ENCODE peak calls at places on chromosomes 4 and X, in seven cellular contexts. One of them, this sample, is unnamed.

GRCh38 chr4:86307432-86307831 is 52.4 kb downstream of the MAPK10 start:
- DNase-seq in bronchial epithelial cell: no peak
- DNase-seq in lower lobe of right lung: no peak
- DNase-seq in endodermal cell: no peak
- DNase-seq in AG04449: no peak
- DNase-seq in hepatocyte: no peak
- DNase-seq in IMR-90: no peak
- DNase-seq in this sample: no peak

GRCh38 chrX:24020280-24020876 is 6.6 kb downstream of the KLHL15 start:
- DNase-seq in IMR-90: peak
- DNase-seq in lower lobe of right lung: no peak
- DNase-seq in endodermal cell: no peak
- DNase-seq in bronchial epithelial cell: peak
- DNase-seq in hepatocyte: no peak
- DNase-seq in AG04449: no peak
- DNase-seq in this sample: no peak

GRCh38 chrX:11164433-11164832 is 53.3 kb downstream of the HCCS start:
- DNase-seq in lower lobe of right lung: no peak
- DNase-seq in endodermal cell: no peak
- DNase-seq in hepatocyte: no peak
- DNase-seq in AG04449: no peak
- DNase-seq in IMR-90: no peak
- DNase-seq in bronchial epithelial cell: no peak
- DNase-seq in this sample: no peak

GRCh38 chr4:34486964-34487363 is 1757.3 kb downstream of the ARAP2 start:
- DNase-seq in IMR-90: no peak
- DNase-seq in lower lobe of right lung: no peak
- DNase-seq in hepatocyte: no peak
- DNase-seq in bronchial epithelial cell: no peak
- DNase-seq in endodermal cell: no peak
- DNase-seq in AG04449: no peak
- DNase-seq in this sample: no peak

GRCh38 chrX:52261125-52261462 is 76.4 kb downstream of the MAGED4 start:
- DNase-seq in bronchial epithelial cell: no peak
- DNase-seq in lower lobe of right lung: no peak
- DNase-seq in IMR-90: no peak
- DNase-seq in AG04449: no peak
- DNase-seq in endodermal cell: no peak
- DNase-seq in hepatocyte: no peak
- DNase-seq in this sample: no peak

GRCh38 chr4:72974694-72975487 is 94.6 kb downstream of the COX18 start:
- DNase-seq in endodermal cell: no peak
- DNase-seq in bronchial epithelial cell: peak
- DNase-seq in lower lobe of right lung: no peak
- DNase-seq in hepatocyte: no peak
- DNase-seq in IMR-90: peak
- DNase-seq in AG04449: no peak
- DNase-seq in this sample: no peak

GRCh38 chr4:114509340-114509739 is 89.3 kb upstream of the UGT8 start:
- DNase-seq in lower lobe of right lung: no peak
- DNase-seq in AG04449: no peak
- DNase-seq in hepatocyte: no peak
- DNase-seq in IMR-90: no peak
- DNase-seq in bronchial epithelial cell: peak
- DNase-seq in endodermal cell: no peak
- DNase-seq in this sample: no peak

GRCh38 chr4:69831646-69832325 is 28.2 kb downstream of the SULT1E1 start:
- DNase-seq in hepatocyte: peak
- DNase-seq in IMR-90: no peak
- DNase-seq in bronchial epithelial cell: no peak
- DNase-seq in AG04449: no peak
- DNase-seq in endodermal cell: no peak
- DNase-seq in lower lobe of right lung: peak
- DNase-seq in this sample: no peak

GRCh38 chrX:56728321-56728720 is 722 bp upstream of the NBDY start:
- DNase-seq in AG04449: no peak
- DNase-seq in lower lobe of right lung: no peak
- DNase-seq in endodermal cell: no peak
- DNase-seq in bronchial epithelial cell: peak
- DNase-seq in hepatocyte: no peak
- DNase-seq in IMR-90: no peak
- DNase-seq in this sample: no peak

GRCh38 chrX:122076241-122076640 is 1028.8 kb downstream of the GLUD2 start:
- DNase-seq in AG04449: no peak
- DNase-seq in IMR-90: no peak
- DNase-seq in endodermal cell: no peak
- DNase-seq in bronchial epithelial cell: no peak
- DNase-seq in hepatocyte: no peak
- DNase-seq in lower lobe of right lung: no peak
- DNase-seq in this sample: no peak

GRCh38 chrX:124414281-124414680 is 67.9 kb downstream of the SH2D1A start:
- DNase-seq in IMR-90: no peak
- DNase-seq in hepatocyte: no peak
- DNase-seq in endodermal cell: no peak
- DNase-seq in lower lobe of right lung: no peak
- DNase-seq in AG04449: no peak
- DNase-seq in bronchial epithelial cell: no peak
- DNase-seq in this sample: no peak

GRCh38 chrX:84197550-84197949 is 9.6 kb upstream of the RPS6KA6 start:
- DNase-seq in bronchial epithelial cell: no peak
- DNase-seq in IMR-90: no peak
- DNase-seq in AG04449: no peak
- DNase-seq in lower lobe of right lung: no peak
- DNase-seq in endodermal cell: no peak
- DNase-seq in hepatocyte: no peak
- DNase-seq in this sample: no peak

GRCh38 chr4:73816814-73817213 is 19.7 kb upstream of the CXCL6 start:
- DNase-seq in hepatocyte: no peak
- DNase-seq in IMR-90: peak
- DNase-seq in lower lobe of right lung: no peak
- DNase-seq in bronchial epithelial cell: peak
- DNase-seq in endodermal cell: no peak
- DNase-seq in AG04449: peak
- DNase-seq in this sample: no peak

GRCh38 chr4:102612824-102613366 is 111.7 kb downstream of the NFKB1 start:
- DNase-seq in hepatocyte: no peak
- DNase-seq in endodermal cell: peak
- DNase-seq in lower lobe of right lung: no peak
- DNase-seq in IMR-90: no peak
- DNase-seq in AG04449: no peak
- DNase-seq in bronchial epithelial cell: peak
- DNase-seq in this sample: no peak

GRCh38 chrX:1491851-1492349 is 39.2 kb upstream of the ASMTL start:
- DNase-seq in bronchial epithelial cell: no peak
- DNase-seq in hepatocyte: no peak
- DNase-seq in AG04449: no peak
- DNase-seq in lower lobe of right lung: no peak
- DNase-seq in endodermal cell: peak
- DNase-seq in IMR-90: no peak
- DNase-seq in this sample: no peak

GRCh38 chr4:87241341-87241740 is 20.9 kb upstream of the KLHL8 start:
- DNase-seq in AG04449: no peak
- DNase-seq in bronchial epithelial cell: no peak
- DNase-seq in lower lobe of right lung: no peak
- DNase-seq in IMR-90: no peak
- DNase-seq in endodermal cell: no peak
- DNase-seq in hepatocyte: no peak
- DNase-seq in this sample: no peak

GRCh38 chr4:100539706-100540105 is 21.9 kb upstream of the EMCN start:
- DNase-seq in AG04449: no peak
- DNase-seq in lower lobe of right lung: no peak
- DNase-seq in IMR-90: no peak
- DNase-seq in endodermal cell: no peak
- DNase-seq in hepatocyte: no peak
- DNase-seq in bronchial epithelial cell: no peak
- DNase-seq in this sample: no peak

GRCh38 chrX:14064632-14065432 is 35.1 kb upstream of the GEMIN8 start:
- DNase-seq in IMR-90: peak
- DNase-seq in bronchial epithelial cell: peak
- DNase-seq in hepatocyte: peak
- DNase-seq in endodermal cell: no peak
- DNase-seq in AG04449: peak
- DNase-seq in lower lobe of right lung: no peak
- DNase-seq in this sample: no peak

GRCh38 chr4:99321241-99322191 is at the start of gene ADH1B:
- DNase-seq in AG04449: no peak
- DNase-seq in lower lobe of right lung: no peak
- DNase-seq in endodermal cell: no peak
- DNase-seq in bronchial epithelial cell: no peak
- DNase-seq in hepatocyte: no peak
- DNase-seq in IMR-90: no peak
- DNase-seq in this sample: no peak

GRCh38 chr4:186946682-186947294 is 223.1 kb upstream of the FAT1 start:
- DNase-seq in bronchial epithelial cell: peak
- DNase-seq in lower lobe of right lung: no peak
- DNase-seq in AG04449: no peak
- DNase-seq in endodermal cell: peak
- DNase-seq in hepatocyte: peak
- DNase-seq in IMR-90: peak
- DNase-seq in this sample: no peak

GRCh38 chr4:95505801-95506200 is 43.0 kb downstream of the UNC5C start:
- DNase-seq in AG04449: no peak
- DNase-seq in IMR-90: no peak
- DNase-seq in bronchial epithelial cell: no peak
- DNase-seq in lower lobe of right lung: no peak
- DNase-seq in hepatocyte: no peak
- DNase-seq in endodermal cell: no peak
- DNase-seq in this sample: no peak

GRCh38 chr4:152780267-152780811 is 585 bp downstream of the ARFIP1 start:
- DNase-seq in IMR-90: peak
- DNase-seq in hepatocyte: peak
- DNase-seq in AG04449: no peak
- DNase-seq in lower lobe of right lung: no peak
- DNase-seq in bronchial epithelial cell: no peak
- DNase-seq in endodermal cell: no peak
- DNase-seq in this sample: no peak

GRCh38 chrX:116749943-116750342 is 287.2 kb upstream of the CT83 start:
- DNase-seq in AG04449: no peak
- DNase-seq in hepatocyte: no peak
- DNase-seq in IMR-90: no peak
- DNase-seq in bronchial epithelial cell: peak
- DNase-seq in endodermal cell: no peak
- DNase-seq in lower lobe of right lung: no peak
- DNase-seq in this sample: no peak

GRCh38 chrX:102085706-102086105 is 39.8 kb upstream of the TCEAL2 start:
- DNase-seq in bronchial epithelial cell: no peak
- DNase-seq in hepatocyte: no peak
- DNase-seq in IMR-90: no peak
- DNase-seq in endodermal cell: no peak
- DNase-seq in lower lobe of right lung: no peak
- DNase-seq in AG04449: no peak
- DNase-seq in this sample: no peak

GRCh38 chrX:80792205-80792604 is 17.5 kb downstream of the BRWD3 start:
- DNase-seq in IMR-90: peak
- DNase-seq in bronchial epithelial cell: no peak
- DNase-seq in hepatocyte: no peak
- DNase-seq in AG04449: no peak
- DNase-seq in endodermal cell: no peak
- DNase-seq in lower lobe of right lung: no peak
- DNase-seq in this sample: no peak

GRCh38 chrX:18210470-18210869 is 10.2 kb downstream of the BEND2 start:
- DNase-seq in IMR-90: peak
- DNase-seq in AG04449: no peak
- DNase-seq in bronchial epithelial cell: peak
- DNase-seq in endodermal cell: no peak
- DNase-seq in hepatocyte: no peak
- DNase-seq in lower lobe of right lung: no peak
- DNase-seq in this sample: peak
- TF ChIP-seq CTCF in IMR-90: peak
- TF ChIP-seq CTCF in AG04449: no peak
- TF ChIP-seq CTCF in bronchial epithelial cell: no peak
- TF ChIP-seq CTCF in endodermal cell: peak
- TF ChIP-seq CTCF in hepatocyte: peak
- TF ChIP-seq CTCF in lower lobe of right lung: no peak
- TF ChIP-seq CTCF in this sample: peak

GRCh38 chr4:40619600-40619999 is 10.1 kb downstream of the RBM47 start:
- DNase-seq in AG04449: no peak
- DNase-seq in bronchial epithelial cell: no peak
- DNase-seq in lower lobe of right lung: no peak
- DNase-seq in IMR-90: no peak
- DNase-seq in hepatocyte: no peak
- DNase-seq in endodermal cell: no peak
- DNase-seq in this sample: no peak

GRCh38 chr4:40622913-40623312 is 6.8 kb downstream of the RBM47 start:
- DNase-seq in bronchial epithelial cell: peak
- DNase-seq in endodermal cell: no peak
- DNase-seq in hepatocyte: no peak
- DNase-seq in IMR-90: peak
- DNase-seq in AG04449: no peak
- DNase-seq in lower lobe of right lung: no peak
- DNase-seq in this sample: no peak

GRCh38 chr4:40621592-40622512 is 7.8 kb downstream of the RBM47 start:
- DNase-seq in bronchial epithelial cell: peak
- DNase-seq in endodermal cell: peak
- DNase-seq in lower lobe of right lung: peak
- DNase-seq in hepatocyte: peak
- DNase-seq in AG04449: peak
- DNase-seq in IMR-90: peak
- DNase-seq in this sample: peak

GRCh38 chr4:40623707-40624106 is 6.0 kb downstream of the RBM47 start:
- DNase-seq in AG04449: no peak
- DNase-seq in hepatocyte: no peak
- DNase-seq in bronchial epithelial cell: no peak
- DNase-seq in endodermal cell: no peak
- DNase-seq in lower lobe of right lung: no peak
- DNase-seq in IMR-90: no peak
- DNase-seq in this sample: no peak

GRCh38 chr4:40621229-40621591 is 8.5 kb downstream of the RBM47 start:
- DNase-seq in AG04449: no peak
- DNase-seq in lower lobe of right lung: no peak
- DNase-seq in IMR-90: no peak
- DNase-seq in bronchial epithelial cell: no peak
- DNase-seq in endodermal cell: no peak
- DNase-seq in hepatocyte: no peak
- DNase-seq in this sample: no peak
- H3K4me3 ChIP-seq in AG04449: no peak
- H3K4me3 ChIP-seq in lower lobe of right lung: no peak
- H3K4me3 ChIP-seq in IMR-90: no peak
- H3K4me3 ChIP-seq in bronchial epithelial cell: no peak
- H3K4me3 ChIP-seq in endodermal cell: no peak
- H3K4me3 ChIP-seq in hepatocyte: no peak
- H3K4me3 ChIP-seq in this sample: no peak

GRCh38 chr4:55912249-55912648 is 36.5 kb upstream of the CEP135 start:
- DNase-seq in AG04449: no peak
- DNase-seq in lower lobe of right lung: no peak
- DNase-seq in bronchial epithelial cell: peak
- DNase-seq in hepatocyte: no peak
- DNase-seq in endodermal cell: no peak
- DNase-seq in IMR-90: no peak
- DNase-seq in this sample: no peak
- TF ChIP-seq CTCF in AG04449: no peak
- TF ChIP-seq CTCF in lower lobe of right lung: no peak
- TF ChIP-seq CTCF in bronchial epithelial cell: no peak
- TF ChIP-seq CTCF in hepatocyte: no peak
- TF ChIP-seq CTCF in endodermal cell: no peak
- TF ChIP-seq CTCF in IMR-90: no peak
- TF ChIP-seq CTCF in this sample: no peak

DNA sequence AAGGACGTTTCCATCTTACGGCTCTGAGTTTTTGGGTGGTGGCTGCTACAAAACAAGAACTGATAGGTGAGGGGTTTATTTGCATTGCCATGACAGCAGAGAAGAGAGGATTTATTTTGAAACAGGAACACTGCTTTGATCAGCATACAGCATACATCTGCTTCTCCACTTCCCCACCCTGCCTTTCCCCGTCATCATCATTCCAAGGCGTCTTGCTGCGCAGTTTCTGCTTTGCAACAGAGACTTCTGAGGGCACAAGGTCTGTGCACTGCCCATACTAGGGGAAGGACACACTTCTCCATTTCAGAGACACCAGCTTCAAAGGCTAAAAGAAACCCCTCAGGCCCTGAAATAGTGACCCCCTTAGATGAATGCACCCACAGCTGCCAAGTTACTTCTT is 19.1 kb downstream of the STARD8 start:
- DNase-seq in endodermal cell: no peak
- DNase-seq in hepatocyte: no peak
- DNase-seq in IMR-90: no peak
- DNase-seq in bronchial epithelial cell: no peak
- DNase-seq in lower lobe of right lung: no peak
- DNase-seq in AG04449: no peak
- DNase-seq in this sample: no peak
- H3K4me3 ChIP-seq in endodermal cell: no peak
- H3K4me3 ChIP-seq in hepatocyte: no peak
- H3K4me3 ChIP-seq in IMR-90: no peak
- H3K4me3 ChIP-seq in bronchial epithelial cell: no peak
- H3K4me3 ChIP-seq in lower lobe of right lung: no peak
- H3K4me3 ChIP-seq in AG04449: no peak
- H3K4me3 ChIP-seq in this sample: no peak

This sample was measured in retinal pigment epithelial cell.